ENCODE peak calls at places on chromosomes 4 and X, in five cellular contexts. One of them, this sample, is unnamed.

GRCh38 chr4:42464550-42465124 is 67.3 kb downstream of the SHISA3 start:
- DNase-seq in SK-N-SH: no peak
- DNase-seq in IMR-90: peak
- DNase-seq in mammary epithelial cell: no peak
- DNase-seq in BJ: no peak
- DNase-seq in this sample: no peak

GRCh38 chr4:164501074-164501473 is 252.9 kb upstream of the SMIM31 start:
- DNase-seq in mammary epithelial cell: peak
- DNase-seq in IMR-90: no peak
- DNase-seq in SK-N-SH: no peak
- DNase-seq in BJ: no peak
- DNase-seq in this sample: no peak

GRCh38 chr4:185911556-185912064 is 99.6 kb upstream of the SORBS2 start:
- DNase-seq in mammary epithelial cell: peak
- DNase-seq in SK-N-SH: peak
- DNase-seq in IMR-90: peak
- DNase-seq in BJ: no peak
- DNase-seq in this sample: no peak

GRCh38 chrX:68658530-68658929 is 11.1 kb downstream of the STARD8 start:
- DNase-seq in BJ: no peak
- DNase-seq in SK-N-SH: no peak
- DNase-seq in IMR-90: peak
- DNase-seq in mammary epithelial cell: no peak
- DNase-seq in this sample: no peak

GRCh38 chr4:17068396-17068795 is 170.0 kb upstream of the LDB2 start:
- DNase-seq in mammary epithelial cell: no peak
- DNase-seq in IMR-90: peak
- DNase-seq in SK-N-SH: no peak
- DNase-seq in BJ: no peak
- DNase-seq in this sample: no peak

GRCh38 chr4:181688416-181688815 is 554.8 kb upstream of the TENM3 start:
- DNase-seq in BJ: peak
- DNase-seq in mammary epithelial cell: no peak
- DNase-seq in SK-N-SH: no peak
- DNase-seq in IMR-90: peak
- DNase-seq in this sample: no peak

GRCh38 chr4:171588146-171588545 is 225.1 kb upstream of the GALNTL6 start:
- DNase-seq in SK-N-SH: no peak
- DNase-seq in BJ: no peak
- DNase-seq in IMR-90: no peak
- DNase-seq in mammary epithelial cell: no peak
- DNase-seq in this sample: no peak

GRCh38 chr4:171983935-171984805 is 171.0 kb downstream of the GALNTL6 start:
- DNase-seq in mammary epithelial cell: no peak
- DNase-seq in BJ: no peak
- DNase-seq in SK-N-SH: no peak
- DNase-seq in IMR-90: no peak
- DNase-seq in this sample: no peak

GRCh38 chr4:119785963-119786362 is 157.4 kb upstream of the PDE5A start:
- DNase-seq in mammary epithelial cell: peak
- DNase-seq in IMR-90: peak
- DNase-seq in BJ: no peak
- DNase-seq in SK-N-SH: no peak
- DNase-seq in this sample: no peak

GRCh38 chr4:83852085-83852451 is 316.2 kb downstream of the GPAT3 start:
- DNase-seq in BJ: no peak
- DNase-seq in IMR-90: peak
- DNase-seq in mammary epithelial cell: peak
- DNase-seq in SK-N-SH: no peak
- DNase-seq in this sample: no peak

GRCh38 chrX:120452131-120452530 is 17.0 kb downstream of the LAMP2 start:
- DNase-seq in BJ: no peak
- DNase-seq in IMR-90: peak
- DNase-seq in SK-N-SH: peak
- DNase-seq in mammary epithelial cell: no peak
- DNase-seq in this sample: peak

GRCh38 chrX:124836786-124837185 is 482.9 kb upstream of the TEX13C start:
- DNase-seq in mammary epithelial cell: no peak
- DNase-seq in SK-N-SH: no peak
- DNase-seq in IMR-90: no peak
- DNase-seq in BJ: no peak
- DNase-seq in this sample: no peak

GRCh38 chr4:156505341-156505955 is 466.2 kb downstream of the PDGFC start:
- DNase-seq in BJ: no peak
- DNase-seq in mammary epithelial cell: no peak
- DNase-seq in SK-N-SH: no peak
- DNase-seq in IMR-90: no peak
- DNase-seq in this sample: peak

GRCh38 chrX:135437867-135438733 is 16.4 kb downstream of the SMIM10L2A start:
- DNase-seq in BJ: no peak
- DNase-seq in mammary epithelial cell: no peak
- DNase-seq in SK-N-SH: peak
- DNase-seq in IMR-90: no peak
- DNase-seq in this sample: no peak

GRCh38 chrX:154486396-154487207 is at the start of gene UBL4A:
- DNase-seq in SK-N-SH: peak
- DNase-seq in BJ: no peak
- DNase-seq in IMR-90: peak
- DNase-seq in mammary epithelial cell: peak
- DNase-seq in this sample: peak

GRCh38 chr4:61493470-61493869 is 293.3 kb downstream of the ADGRL3 start:
- DNase-seq in SK-N-SH: no peak
- DNase-seq in IMR-90: no peak
- DNase-seq in mammary epithelial cell: no peak
- DNase-seq in BJ: no peak
- DNase-seq in this sample: no peak

GRCh38 chr4:173237152-173237551 is 68.5 kb downstream of the GALNT7 start:
- DNase-seq in IMR-90: no peak
- DNase-seq in mammary epithelial cell: peak
- DNase-seq in BJ: no peak
- DNase-seq in SK-N-SH: peak
- DNase-seq in this sample: no peak

GRCh38 chrX:47489507-47490275 is 6.7 kb upstream of the ZNF41 start:
- DNase-seq in SK-N-SH: no peak
- DNase-seq in mammary epithelial cell: no peak
- DNase-seq in BJ: no peak
- DNase-seq in IMR-90: no peak
- DNase-seq in this sample: no peak

GRCh38 chrX:126165721-126166401 is at the start of gene DCAF12L2:
- DNase-seq in SK-N-SH: peak
- DNase-seq in mammary epithelial cell: no peak
- DNase-seq in BJ: no peak
- DNase-seq in IMR-90: no peak
- DNase-seq in this sample: no peak

GRCh38 chrX:134693644-134694043 is 35.4 kb upstream of the PLAC1 start:
- DNase-seq in BJ: no peak
- DNase-seq in SK-N-SH: no peak
- DNase-seq in IMR-90: no peak
- DNase-seq in mammary epithelial cell: no peak
- DNase-seq in this sample: no peak

GRCh38 chr4:124028172-124028571 is 631.6 kb downstream of the SPRY1 start:
- DNase-seq in mammary epithelial cell: no peak
- DNase-seq in SK-N-SH: no peak
- DNase-seq in IMR-90: peak
- DNase-seq in BJ: no peak
- DNase-seq in this sample: no peak

GRCh38 chr4:171517883-171518282 is 295.3 kb upstream of the GALNTL6 start:
- DNase-seq in SK-N-SH: no peak
- DNase-seq in BJ: no peak
- DNase-seq in IMR-90: no peak
- DNase-seq in mammary epithelial cell: no peak
- DNase-seq in this sample: no peak

GRCh38 chr4:13182136-13182535 is 302.0 kb downstream of the RAB28 start:
- DNase-seq in mammary epithelial cell: no peak
- DNase-seq in IMR-90: no peak
- DNase-seq in SK-N-SH: no peak
- DNase-seq in BJ: no peak
- DNase-seq in this sample: no peak

GRCh38 chr4:185235480-185236154 is 26.2 kb downstream of the SNX25 start:
- DNase-seq in BJ: no peak
- DNase-seq in SK-N-SH: peak
- DNase-seq in IMR-90: peak
- DNase-seq in mammary epithelial cell: no peak
- DNase-seq in this sample: no peak

GRCh38 chr4:113958766-113959540 is 20.5 kb downstream of the ARSJ start:
- DNase-seq in IMR-90: peak
- DNase-seq in mammary epithelial cell: peak
- DNase-seq in SK-N-SH: no peak
- DNase-seq in BJ: peak
- DNase-seq in this sample: no peak

GRCh38 chrX:132837126-132837525 is 121.3 kb downstream of the HS6ST2 start:
- DNase-seq in BJ: no peak
- DNase-seq in SK-N-SH: no peak
- DNase-seq in IMR-90: no peak
- DNase-seq in mammary epithelial cell: peak
- DNase-seq in this sample: no peak

DNA sequence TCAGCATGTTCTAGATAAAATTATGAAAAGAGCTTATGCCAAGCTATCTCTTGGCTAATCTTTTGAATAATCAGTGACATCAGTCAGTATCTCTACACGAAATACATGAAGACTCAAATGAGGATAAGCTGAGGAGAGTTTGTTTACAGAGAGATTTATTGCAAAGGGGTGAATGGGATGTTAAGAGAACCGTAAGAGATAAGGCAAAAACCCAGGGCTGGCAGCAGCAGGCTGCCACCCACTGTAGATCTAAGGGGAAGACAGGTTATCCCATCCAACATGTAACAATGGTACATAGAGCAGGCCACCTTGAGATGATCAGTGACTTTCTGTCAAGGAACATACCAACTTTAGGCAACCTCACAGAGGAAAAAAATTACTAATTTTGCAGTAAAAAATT is 432.1 kb upstream of the NR3C2 start:
- DNase-seq in BJ: no peak
- DNase-seq in mammary epithelial cell: no peak
- DNase-seq in IMR-90: no peak
- DNase-seq in SK-N-SH: no peak
- DNase-seq in this sample: no peak
- TF ChIP-seq CTCF in BJ: no peak
- TF ChIP-seq CTCF in mammary epithelial cell: peak
- TF ChIP-seq CTCF in IMR-90: no peak
- TF ChIP-seq CTCF in SK-N-SH: no peak
- TF ChIP-seq CTCF in this sample: peak

DNA sequence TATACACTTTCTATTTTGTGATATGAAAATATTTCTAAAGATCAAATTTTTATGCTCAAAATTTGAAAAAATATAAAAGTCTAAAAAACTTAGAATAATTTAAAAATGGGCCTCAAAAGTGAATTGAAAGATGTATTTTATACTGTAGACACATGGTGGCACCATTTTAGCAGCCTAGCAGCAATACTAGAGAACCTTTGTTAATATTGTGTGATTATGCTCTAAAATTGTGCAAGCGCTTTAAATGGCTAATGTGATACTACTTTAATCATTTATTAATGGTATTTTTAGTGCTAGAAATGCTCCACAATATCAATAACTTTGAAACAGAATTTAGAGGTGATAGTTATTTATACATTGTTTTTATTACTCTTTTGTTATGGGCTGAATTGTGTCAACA is 3.7 kb upstream of the GUF1 start:
- DNase-seq in BJ: no peak
- DNase-seq in mammary epithelial cell: no peak
- DNase-seq in SK-N-SH: no peak
- DNase-seq in IMR-90: no peak
- DNase-seq in this sample: no peak
- TF ChIP-seq CTCF in BJ: no peak
- TF ChIP-seq CTCF in mammary epithelial cell: no peak
- TF ChIP-seq CTCF in SK-N-SH: peak
- TF ChIP-seq CTCF in IMR-90: peak
- TF ChIP-seq CTCF in this sample: no peak

GRCh38 chr4:15043922-15044321 is 41.6 kb downstream of the CPEB2 start:
- DNase-seq in BJ: no peak
- DNase-seq in IMR-90: no peak
- DNase-seq in mammary epithelial cell: no peak
- DNase-seq in SK-N-SH: no peak
- DNase-seq in this sample: no peak

GRCh38 chr4:15037923-15038541 is 35.8 kb downstream of the CPEB2 start:
- DNase-seq in IMR-90: peak
- DNase-seq in BJ: no peak
- DNase-seq in mammary epithelial cell: no peak
- DNase-seq in SK-N-SH: no peak
- DNase-seq in this sample: no peak

GRCh38 chr4:15042529-15043167 is 40.4 kb downstream of the CPEB2 start:
- DNase-seq in BJ: no peak
- DNase-seq in mammary epithelial cell: peak
- DNase-seq in SK-N-SH: no peak
- DNase-seq in IMR-90: no peak
- DNase-seq in this sample: no peak

GRCh38 chr4:15040916-15041463 is 38.7 kb downstream of the CPEB2 start:
- DNase-seq in mammary epithelial cell: no peak
- DNase-seq in BJ: no peak
- DNase-seq in SK-N-SH: no peak
- DNase-seq in IMR-90: peak
- DNase-seq in this sample: no peak

DNA sequence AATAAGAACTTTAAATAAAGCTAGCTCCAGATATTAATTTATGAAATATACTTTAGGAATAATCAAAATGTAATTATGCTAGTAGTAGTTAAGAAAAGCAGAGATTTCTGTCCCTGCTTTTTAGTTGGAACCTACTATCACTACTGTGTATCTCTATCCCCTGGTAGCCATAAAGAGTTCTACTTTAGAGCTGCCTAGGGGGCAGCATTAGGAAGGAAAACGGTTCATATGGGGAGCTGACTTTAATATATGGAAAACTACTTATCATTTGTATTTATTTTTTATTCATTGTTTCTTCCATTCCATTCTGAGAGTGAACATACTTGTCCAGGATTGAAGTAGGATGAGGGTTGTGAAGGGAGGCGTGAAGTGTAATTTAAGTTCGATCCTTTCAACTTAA is 40.9 kb downstream of the CPEB2 start:
- DNase-seq in IMR-90: no peak
- DNase-seq in mammary epithelial cell: no peak
- DNase-seq in BJ: no peak
- DNase-seq in SK-N-SH: peak
- DNase-seq in this sample: no peak
- TF ChIP-seq CTCF in IMR-90: no peak
- TF ChIP-seq CTCF in mammary epithelial cell: peak
- TF ChIP-seq CTCF in BJ: no peak
- TF ChIP-seq CTCF in SK-N-SH: peak
- TF ChIP-seq CTCF in this sample: peak

GRCh38 chr4:2059034-2059725 is at the start of gene NAT8L:
- DNase-seq in mammary epithelial cell: no peak
- DNase-seq in SK-N-SH: peak
- DNase-seq in IMR-90: no peak
- DNase-seq in BJ: no peak
- DNase-seq in this sample: peak

GRCh38 chr4:2059726-2060577 is 825 bp downstream of the NAT8L start:
- DNase-seq in BJ: no peak
- DNase-seq in SK-N-SH: peak
- DNase-seq in IMR-90: no peak
- DNase-seq in mammary epithelial cell: no peak
- DNase-seq in this sample: no peak

GRCh38 chr4:2061208-2062131 is 2.3 kb downstream of the NAT8L start:
- DNase-seq in BJ: no peak
- DNase-seq in IMR-90: no peak
- DNase-seq in mammary epithelial cell: no peak
- DNase-seq in SK-N-SH: peak
- DNase-seq in this sample: no peak

GRCh38 chr4:2062168-2062807 is 3.2 kb downstream of the NAT8L start:
- DNase-seq in mammary epithelial cell: no peak
- DNase-seq in BJ: no peak
- DNase-seq in IMR-90: no peak
- DNase-seq in SK-N-SH: no peak
- DNase-seq in this sample: no peak

GRCh38 chr4:2060578-2061207 is 1.6 kb downstream of the NAT8L start:
- DNase-seq in IMR-90: no peak
- DNase-seq in mammary epithelial cell: no peak
- DNase-seq in BJ: no peak
- DNase-seq in SK-N-SH: peak
- DNase-seq in this sample: no peak
- TF ChIP-seq CTCF in IMR-90: no peak
- TF ChIP-seq CTCF in mammary epithelial cell: no peak
- TF ChIP-seq CTCF in BJ: no peak
- TF ChIP-seq CTCF in SK-N-SH: no peak
- TF ChIP-seq CTCF in this sample: no peak